ENCODE peak calls at places on chromosomes 11 and 22, in seven cellular contexts. D, J, G, X, N, P and O are unnamed samples.

GRCh38 chr22:50473855-50474671 is 772 bp downstream of the SBF1 start:
- DNase-seq in D (no peak), J (no peak), G (no peak), X (no peak), N (peak), P (no peak), O (no peak)

GRCh38 chr11:123484448-123484847 is 54.4 kb downstream of the GRAMD1B start:
- DNase-seq in D (no peak), J (no peak), G (peak), X (no peak), N (no peak), P (no peak), O (no peak)

GRCh38 chr22:45903355-45904149 is 73.4 kb downstream of the WNT7B start:
- DNase-seq in D (no peak), J (no peak), G (no peak), X (no peak), N (no peak), P (no peak), O (no peak)

GRCh38 chr11:75598264-75598663 is 36.2 kb downstream of the SERPINH1 start:
- DNase-seq in D (no peak), J (no peak), G (no peak), X (no peak), N (no peak), P (no peak), O (no peak)

GRCh38 chr11:102186836-102187235 is 76.6 kb downstream of the YAP1 start:
- DNase-seq in D (no peak), J (no peak), G (no peak), X (no peak), N (no peak), P (no peak), O (no peak)

GRCh38 chr11:59756496-59756840 is 1.3 kb downstream of the STX3 start:
- DNase-seq in D (no peak), J (no peak), G (no peak), X (no peak), N (no peak), P (no peak), O (no peak)

GRCh38 chr22:49524362-49524761 is 303.3 kb downstream of the BRD1 start:
- DNase-seq in D (no peak), J (no peak), G (no peak), X (no peak), N (no peak), P (no peak), O (no peak)

GRCh38 chr22:43441751-43442150 is 29.9 kb downstream of the MPPED1 start:
- DNase-seq in D (no peak), J (no peak), G (no peak), X (no peak), N (no peak), P (no peak), O (no peak)

GRCh38 chr22:45772726-45773125 is 101.1 kb downstream of the ATXN10 start:
- DNase-seq in D (no peak), J (no peak), G (peak), X (no peak), N (no peak), P (no peak), O (no peak)

GRCh38 chr11:104490182-104490581 is 326.2 kb upstream of the PDGFD start:
- DNase-seq in D (no peak), J (no peak), G (no peak), X (no peak), N (no peak), P (no peak), O (no peak)

GRCh38 chr11:67316882-67317364 is 13.6 kb downstream of the SSH3 start:
- DNase-seq in D (no peak), J (no peak), G (no peak), X (no peak), N (no peak), P (no peak), O (no peak)

GRCh38 chr11:66157182-66157864 is 87.3 kb downstream of the PACS1 start:
- DNase-seq in D (no peak), J (no peak), G (no peak), X (no peak), N (no peak), P (no peak), O (peak)

GRCh38 chr11:45755281-45755859 is 49.6 kb upstream of the SLC35C1 start:
- DNase-seq in D (no peak), J (no peak), G (no peak), X (no peak), N (no peak), P (no peak), O (no peak)

GRCh38 chr11:83819936-83820549 is 533.9 kb upstream of the CCDC90B start:
- DNase-seq in D (peak), J (no peak), G (no peak), X (no peak), N (no peak), P (no peak), O (peak)

GRCh38 chr11:1487851-1488574 is 1.4 kb upstream of the MOB2 start:
- DNase-seq in D (no peak), J (no peak), G (no peak), X (no peak), N (no peak), P (no peak), O (no peak)